ENCODE peak calls at places on chromosomes 12 and 14, in nine cellular contexts. D is fibroblast of mammary gland, E is IMR-90, Y is GM23338, B is fibroblast of the aortic adventitia, M is stomach, U is AG10803, K is heart left ventricle, O is GM12878. C is an unnamed sample.

GRCh38 chr12:110616471-110617115 is 2.7 kb downstream of the TCTN1 start:
- DNase-seq in D (no peak), E (no peak), Y (no peak), B (no peak), M (no peak), U (no peak), K (no peak), O (no peak), C (no peak)

GRCh38 chr14:100846309-100846859 is 20.5 kb downstream of the MEG3 start:
- DNase-seq in D (peak), E (no peak), Y (no peak), B (no peak), M (no peak), U (no peak), K (no peak), O (no peak), C (no peak)

GRCh38 chr12:117339104-117339503 is 22.3 kb downstream of the NOS1 start:
- DNase-seq in D (no peak), E (no peak), Y (peak), B (no peak), M (no peak), U (no peak), K (no peak), O (no peak), C (no peak)

GRCh38 chr12:70535896-70536374 is 101.3 kb downstream of the PTPRB start:
- DNase-seq in D (no peak), E (no peak), Y (no peak), B (no peak), M (no peak), U (no peak), K (no peak), O (no peak), C (no peak)

GRCh38 chr12:19962192-19962591 is 406.1 kb upstream of the PDE3A start:
- DNase-seq in D (no peak), E (no peak), Y (no peak), B (no peak), M (no peak), U (no peak), K (peak), O (no peak), C (no peak)

GRCh38 chr12:74538491-74539258 is 1.0 kb downstream of the ATXN7L3B start:
- DNase-seq in D (peak), E (no peak), Y (no peak), B (peak), M (no peak), U (no peak), K (no peak), O (no peak), C (no peak)

GRCh38 chr12:26431211-26431610 is 235.8 kb downstream of the SSPN start:
- DNase-seq in D (no peak), E (no peak), Y (no peak), B (no peak), M (no peak), U (no peak), K (no peak), O (no peak), C (no peak)

GRCh38 chr14:76261371-76261811 is 109.7 kb downstream of the GPATCH2L start:
- DNase-seq in D (peak), E (peak), Y (peak), B (peak), M (no peak), U (peak), K (no peak), O (no peak), C (no peak)

GRCh38 chr14:53953828-53954550 is 2.6 kb downstream of the BMP4 start:
- DNase-seq in D (peak), E (peak), Y (peak), B (peak), M (no peak), U (peak), K (peak), O (no peak), C (peak)

GRCh38 chr12:1493781-1494180 is 100.6 kb downstream of the FBXL14 start:
- DNase-seq in D (no peak), E (no peak), Y (no peak), B (no peak), M (no peak), U (no peak), K (no peak), O (no peak), C (no peak)

GRCh38 chr12:88958153-88958552 is 377.9 kb upstream of the KITLG start:
- DNase-seq in D (no peak), E (no peak), Y (peak), B (no peak), M (no peak), U (no peak), K (no peak), O (no peak), C (no peak)

DNA sequence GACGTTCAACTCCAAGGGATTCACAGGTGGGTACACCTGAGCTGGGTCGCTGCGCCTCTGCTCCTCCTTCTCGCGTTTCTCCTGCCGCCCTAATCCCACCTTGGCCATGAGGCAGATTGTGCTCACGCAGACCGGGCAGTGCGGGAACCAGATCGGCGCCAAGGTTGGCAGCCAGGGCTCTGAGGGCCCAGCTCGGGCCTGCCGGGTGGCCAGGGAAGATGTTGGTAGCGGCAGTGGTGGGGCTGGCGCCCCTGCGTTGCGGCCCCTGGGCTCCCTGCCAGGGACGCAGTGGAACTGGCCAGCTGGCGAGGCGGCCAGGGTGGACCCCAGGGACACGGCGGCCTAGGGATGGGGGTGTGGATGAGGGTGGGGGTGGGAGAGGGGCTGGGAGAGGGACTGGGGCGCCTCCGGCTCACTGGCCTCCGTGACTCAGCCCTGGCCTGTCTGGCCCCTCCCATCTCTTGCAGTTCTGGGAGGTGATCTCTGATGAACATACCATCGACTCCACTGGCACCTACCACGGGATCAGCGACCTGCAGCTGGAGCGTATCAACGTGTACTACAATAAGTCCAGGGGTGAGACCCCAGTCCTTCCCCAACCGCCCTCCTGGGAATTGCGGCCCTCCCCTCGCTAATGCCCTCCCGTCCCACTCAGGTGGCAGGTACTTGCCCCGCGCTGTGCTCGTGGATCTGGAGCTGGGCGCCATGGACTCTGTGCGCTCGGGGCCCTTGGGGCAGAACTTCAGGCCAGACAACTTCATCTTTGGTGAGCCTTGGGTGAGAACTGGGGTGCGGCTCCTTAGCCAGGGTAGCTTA is 114.9 kb upstream of the ALG10B start:
- DNase-seq in D (no peak), E (no peak), Y (no peak), B (no peak), M (no peak), U (no peak), K (no peak), O (no peak), C (no peak)
- H3K4me3 ChIP-seq in D (no peak), E (no peak), Y (no peak), B (no peak), M (no peak), U (no peak), K (no peak), O (no peak), C (no peak)

GRCh38 chr12:53452159-53453077 is 516 bp downstream of the PCBP2 start:
- DNase-seq in D (peak), E (peak), Y (peak), B (peak), M (peak), U (peak), K (peak), O (no peak), C (peak)
- TF ChIP-seq CTCF in D (no peak), E (peak), Y (peak), B (no peak), M (no peak), U (no peak), K (peak), O (peak), C (no peak)

GRCh38 chr12:3333991-3334391 is 157.0 kb upstream of the PRMT8 start:
- DNase-seq in D (no peak), E (no peak), Y (no peak), B (no peak), M (no peak), U (no peak), K (peak), O (no peak), C (no peak)

GRCh38 chr12:3337944-3338343 is 153.1 kb upstream of the PRMT8 start:
- DNase-seq in D (no peak), E (no peak), Y (no peak), B (no peak), M (no peak), U (no peak), K (no peak), O (no peak), C (no peak)

GRCh38 chr12:3339221-3339620 is 151.8 kb upstream of the PRMT8 start:
- DNase-seq in D (no peak), E (no peak), Y (no peak), B (no peak), M (no peak), U (no peak), K (no peak), O (no peak), C (no peak)

GRCh38 chr12:3335078-3335487 is 155.9 kb upstream of the PRMT8 start:
- DNase-seq in D (peak), E (no peak), Y (no peak), B (no peak), M (no peak), U (no peak), K (no peak), O (no peak), C (no peak)

DNA sequence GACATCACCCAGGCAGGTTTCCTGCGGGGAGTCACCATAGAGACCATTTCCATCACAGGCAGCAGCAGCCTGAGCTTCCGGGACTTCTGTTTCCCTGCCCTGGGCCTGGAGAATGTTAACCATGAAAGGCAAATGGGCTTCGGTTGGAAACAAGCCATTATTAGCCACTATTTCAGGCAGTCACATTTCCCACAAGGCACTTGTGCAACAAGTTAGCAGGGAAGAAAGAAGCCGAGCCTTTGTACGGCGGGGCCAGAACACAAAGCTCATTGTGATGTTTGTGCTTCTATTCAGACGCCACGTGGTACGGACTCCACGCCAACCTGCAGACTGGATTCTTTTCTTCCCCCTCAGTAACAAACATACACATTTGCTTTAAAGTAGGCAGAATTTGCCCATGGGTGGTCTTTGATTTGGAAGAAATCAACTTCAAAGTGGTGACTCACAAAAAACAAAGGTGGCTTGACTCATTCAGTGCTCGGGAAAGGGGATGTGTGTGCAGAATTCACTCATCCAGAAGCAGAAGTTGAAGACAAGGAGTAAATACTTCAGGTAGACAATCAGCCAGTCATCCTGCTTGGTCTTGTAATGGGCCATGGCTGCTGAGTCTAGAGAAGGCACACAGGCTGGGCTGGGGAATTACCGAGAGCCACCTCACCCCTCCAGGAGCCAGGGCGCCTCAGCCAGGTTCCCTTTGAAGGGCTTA is 154.2 kb upstream of the PRMT8 start:
- DNase-seq in D (no peak), E (no peak), Y (no peak), B (peak), M (peak), U (no peak), K (peak), O (no peak), C (peak)
- H3K4me3 ChIP-seq in D (no peak), E (no peak), Y (no peak), B (no peak), M (no peak), U (no peak), K (no peak), O (no peak), C (no peak)

GRCh38 chr14:73634333-73634833 is 10.4 kb upstream of the DNAL1 start:
- DNase-seq in D (peak), E (no peak), Y (peak), B (no peak), M (peak), U (no peak), K (peak), O (no peak), C (no peak)
- TF ChIP-seq CTCF in D (peak), E (peak), Y (peak), B (peak), M (no peak), U (no peak), K (peak), O (peak), C (peak)

DNA sequence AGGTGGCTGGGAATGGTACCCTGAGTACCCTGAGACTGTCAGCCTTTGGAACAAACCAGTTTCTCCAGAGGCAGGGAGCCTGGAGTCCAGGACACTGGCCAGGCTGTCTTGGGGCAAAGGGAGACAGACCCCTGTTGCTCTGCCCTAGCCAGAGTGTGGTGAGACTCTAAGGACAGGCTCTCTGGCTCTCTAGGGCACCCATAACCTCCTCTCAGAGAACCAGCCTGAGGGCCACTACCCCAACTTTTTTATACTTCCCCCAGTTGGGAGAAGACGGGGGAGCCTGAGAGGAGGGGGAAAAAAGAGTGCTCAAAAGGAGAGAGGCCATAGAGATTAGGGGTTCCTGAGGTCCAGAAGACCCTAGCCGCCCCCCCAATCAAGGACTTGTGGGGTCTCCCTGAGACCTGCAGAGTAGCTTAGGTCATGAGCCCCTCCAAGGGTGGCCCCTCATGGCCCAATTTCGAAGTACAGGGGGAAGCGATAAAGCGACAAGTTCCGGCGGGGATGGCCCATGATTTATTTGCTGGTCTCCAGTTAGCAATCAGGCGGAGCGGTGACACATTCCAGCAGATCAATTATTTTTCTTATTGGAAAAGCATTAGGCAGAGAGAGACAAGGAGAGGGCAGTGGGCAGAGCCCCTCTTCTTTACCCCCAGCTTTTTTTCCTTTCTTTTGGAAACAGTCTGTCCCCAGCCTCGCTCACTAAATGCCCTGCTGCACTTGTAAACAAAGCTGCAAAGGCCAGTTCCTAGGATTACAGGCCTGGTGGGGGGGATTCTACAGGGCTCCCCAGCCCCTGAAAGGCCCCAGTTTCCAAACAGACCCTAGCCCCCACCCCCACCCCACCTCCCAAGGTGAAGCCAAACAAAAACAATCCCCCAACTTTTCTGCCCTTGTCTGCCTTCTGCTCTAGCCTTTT is 1.5 kb downstream of the HOXC8 start:
- DNase-seq in D (no peak), E (no peak), Y (no peak), B (no peak), M (no peak), U (no peak), K (no peak), O (no peak), C (no peak)
- H3K4me3 ChIP-seq in D (peak), E (no peak), Y (no peak), B (peak), M (no peak), U (peak), K (no peak), O (no peak), C (no peak)

GRCh38 chr12:119988440-119988787 is 622 bp upstream of the BICDL1 start:
- DNase-seq in D (peak), E (peak), Y (no peak), B (peak), M (no peak), U (peak), K (no peak), O (no peak), C (no peak)
- TF ChIP-seq CTCF in D (peak), E (peak), Y (no peak), B (no peak), M (no peak), U (peak), K (no peak), O (peak), C (peak)

C was measured in epithelial cell of esophagus.